ENCODE peak calls at places on chromosome 4, in seven cellular contexts. A is H9; T is activated CD4-positive, alpha-beta T cell treated with anti-CD3 and anti-CD28 coated beads, Interleukin-2, amount 10 ng/mL, durations not matched to agents 7 days and 5 days; I is activated T-cell treated with anti-CD3 and anti-CD28 coated beads for 48 hours; P is C1 segment of cervical spinal cord; E is non-pigmented ciliary epithelial cell; M is stimulated activated CD4-positive, alpha-beta T cell treated with anti-CD3 and anti-CD28 coated beads, Interleukin-2, amount 100 ng/mL, for 24 hours. G is an unnamed sample.

GRCh38 chr4:89506866-89507494 is 199.4 kb upstream of the GPRIN3 start:
- DNase-seq in A (no peak), T (no peak), I (no peak), P (no peak), E (no peak), M (no peak), G (no peak)

GRCh38 chr4:169407217-169407845 is 136.6 kb upstream of the SH3RF1 start:
- DNase-seq in A (no peak), T (no peak), I (no peak), P (no peak), E (no peak), M (no peak), G (no peak)

GRCh38 chr4:123825596-123826291 is 429.1 kb downstream of the SPRY1 start:
- DNase-seq in A (no peak), T (no peak), I (no peak), P (no peak), E (peak; percentile 51), M (no peak), G (no peak)

GRCh38 chr4:71140563-71140962 is 147.1 kb downstream of the DCK start:
- DNase-seq in A (no peak), T (no peak), I (no peak), P (no peak), E (no peak), M (no peak), G (no peak)

GRCh38 chr4:153401501-153401900 is 57.0 kb downstream of the MND1 start:
- DNase-seq in A (no peak), T (no peak), I (no peak), P (no peak), E (no peak), M (no peak), G (no peak)

GRCh38 chr4:143700060-143700419 is 435 bp downstream of the FREM3 start:
- DNase-seq in A (peak; percentile 46), T (no peak), I (no peak), P (no peak), E (no peak), M (no peak), G (no peak)

GRCh38 chr4:120629546-120629945 is 293.0 kb downstream of the PRDM5 start:
- DNase-seq in A (no peak), T (no peak), I (no peak), P (no peak), E (no peak), M (no peak), G (no peak)

GRCh38 chr4:117637347-117637746 is 396.9 kb upstream of the NDST3 start:
- DNase-seq in A (no peak), T (no peak), I (no peak), P (no peak), E (no peak), M (no peak), G (no peak)

GRCh38 chr4:155807021-155807420 is 48.2 kb downstream of the GUCY1B1 start:
- DNase-seq in A (no peak), T (no peak), I (no peak), P (no peak), E (peak; percentile 63), M (no peak), G (no peak)

GRCh38 chr4:2259541-2260267 is 2.2 kb downstream of the MXD4 start:
- DNase-seq in A (no peak), T (no peak), I (no peak), P (no peak), E (no peak), M (no peak), G (no peak)

GRCh38 chr4:8737601-8738279 is 133.9 kb downstream of the HMX1 start:
- DNase-seq in A (no peak), T (no peak), I (no peak), P (no peak), E (no peak), M (no peak), G (no peak)

GRCh38 chr4:48958582-48958981 is 27.5 kb upstream of the CWH43 start:
- DNase-seq in A (no peak), T (no peak), I (no peak), P (no peak), E (no peak), M (no peak), G (no peak)

GRCh38 chr4:60589425-60589824 is 610.7 kb upstream of the ADGRL3 start:
- DNase-seq in A (peak; percentile 24), T (no peak), I (no peak), P (no peak), E (no peak), M (no peak), G (no peak)

GRCh38 chr4:168562021-168562691 is 65.3 kb downstream of the PALLD start:
- DNase-seq in A (no peak), T (no peak), I (no peak), P (no peak), E (no peak), M (no peak), G (no peak)

GRCh38 chr4:3388461-3389185 is 53.1 kb upstream of the HGFAC start:
- DNase-seq in A (no peak), T (no peak), I (no peak), P (no peak), E (peak; percentile 53), M (no peak), G (no peak)

GRCh38 chr4:110224812-110225211 is 26.4 kb upstream of the ELOVL6 start:
- DNase-seq in A (no peak), T (no peak), I (no peak), P (no peak), E (peak; percentile 19), M (no peak), G (no peak)

G was measured in substantia nigra.